ENCODE peak calls at places on chromosomes 4 and X, in seven cellular contexts. One of them, this sample, is unnamed.

GRCh38 chrX:130896816-130897508 is 6.0 kb downstream of the ENOX2 start:
- DNase-seq in upper lobe of right lung: no peak
- DNase-seq in astrocyte of the spinal cord: peak; percentile 30
- DNase-seq in suprapubic skin: no peak
- DNase-seq in colonic mucosa: no peak
- DNase-seq in CD8-positive, alpha-beta T cell: no peak
- DNase-seq in fibroblast of mammary gland: peak; percentile 64
- DNase-seq in this sample: peak; percentile 15

GRCh38 chr4:147447820-147448219 is 33.1 kb upstream of the EDNRA start:
- DNase-seq in colonic mucosa: no peak
- DNase-seq in upper lobe of right lung: no peak
- DNase-seq in fibroblast of mammary gland: no peak
- DNase-seq in CD8-positive, alpha-beta T cell: no peak
- DNase-seq in astrocyte of the spinal cord: peak; percentile 41
- DNase-seq in suprapubic skin: no peak
- DNase-seq in this sample: peak; percentile 71

GRCh38 chr4:167897116-167897515 is 195.2 kb upstream of the ANXA10 start:
- DNase-seq in astrocyte of the spinal cord: no peak
- DNase-seq in suprapubic skin: no peak
- DNase-seq in colonic mucosa: no peak
- DNase-seq in upper lobe of right lung: no peak
- DNase-seq in CD8-positive, alpha-beta T cell: no peak
- DNase-seq in fibroblast of mammary gland: peak; percentile 41
- DNase-seq in this sample: peak; percentile 56

GRCh38 chr4:72568959-72569718 is at the start of gene ADAMTS3:
- DNase-seq in astrocyte of the spinal cord: peak; percentile 66
- DNase-seq in CD8-positive, alpha-beta T cell: no peak
- DNase-seq in colonic mucosa: peak; percentile 28
- DNase-seq in fibroblast of mammary gland: peak; percentile 49
- DNase-seq in upper lobe of right lung: peak; percentile 82
- DNase-seq in suprapubic skin: peak; percentile 78
- DNase-seq in this sample: peak; percentile 70

GRCh38 chrX:96373047-96373355 is 311.6 kb upstream of the DIAPH2 start:
- DNase-seq in CD8-positive, alpha-beta T cell: no peak
- DNase-seq in fibroblast of mammary gland: no peak
- DNase-seq in colonic mucosa: no peak
- DNase-seq in suprapubic skin: no peak
- DNase-seq in astrocyte of the spinal cord: no peak
- DNase-seq in upper lobe of right lung: no peak
- DNase-seq in this sample: no peak

GRCh38 chrX:147848543-147849448 is 62.9 kb upstream of the FMR1 start:
- DNase-seq in astrocyte of the spinal cord: no peak
- DNase-seq in colonic mucosa: no peak
- DNase-seq in suprapubic skin: no peak
- DNase-seq in CD8-positive, alpha-beta T cell: no peak
- DNase-seq in fibroblast of mammary gland: no peak
- DNase-seq in upper lobe of right lung: no peak
- DNase-seq in this sample: no peak

GRCh38 chr4:123653211-123653610 is 256.6 kb downstream of the SPRY1 start:
- DNase-seq in astrocyte of the spinal cord: no peak
- DNase-seq in colonic mucosa: no peak
- DNase-seq in upper lobe of right lung: no peak
- DNase-seq in suprapubic skin: no peak
- DNase-seq in CD8-positive, alpha-beta T cell: no peak
- DNase-seq in fibroblast of mammary gland: no peak
- DNase-seq in this sample: no peak

GRCh38 chr4:46946914-46947313 is 37.9 kb upstream of the COX7B2 start:
- DNase-seq in upper lobe of right lung: no peak
- DNase-seq in fibroblast of mammary gland: peak; percentile 1
- DNase-seq in colonic mucosa: no peak
- DNase-seq in CD8-positive, alpha-beta T cell: no peak
- DNase-seq in astrocyte of the spinal cord: peak; percentile 11
- DNase-seq in suprapubic skin: no peak
- DNase-seq in this sample: peak; percentile 6

GRCh38 chr4:87465739-87466366 is 43.5 kb downstream of the NUDT9 start:
- DNase-seq in suprapubic skin: no peak
- DNase-seq in colonic mucosa: no peak
- DNase-seq in astrocyte of the spinal cord: peak; percentile 64
- DNase-seq in fibroblast of mammary gland: peak; percentile 72
- DNase-seq in CD8-positive, alpha-beta T cell: no peak
- DNase-seq in upper lobe of right lung: no peak
- DNase-seq in this sample: peak; percentile 71

GRCh38 chrX:24145340-24146186 is 4.0 kb upstream of the ZFX start:
- DNase-seq in fibroblast of mammary gland: peak; percentile 49
- DNase-seq in upper lobe of right lung: no peak
- DNase-seq in suprapubic skin: no peak
- DNase-seq in colonic mucosa: no peak
- DNase-seq in astrocyte of the spinal cord: peak; percentile 50
- DNase-seq in CD8-positive, alpha-beta T cell: no peak
- DNase-seq in this sample: no peak

GRCh38 chrX:79081895-79082512 is 62.5 kb upstream of the GPR174 start:
- DNase-seq in upper lobe of right lung: no peak
- DNase-seq in CD8-positive, alpha-beta T cell: no peak
- DNase-seq in suprapubic skin: no peak
- DNase-seq in fibroblast of mammary gland: peak; percentile 43
- DNase-seq in colonic mucosa: peak; percentile 19
- DNase-seq in astrocyte of the spinal cord: peak; percentile 28
- DNase-seq in this sample: no peak

GRCh38 chr4:166252487-166253402 is 379.7 kb downstream of the TLL1 start:
- DNase-seq in astrocyte of the spinal cord: peak; percentile 29
- DNase-seq in suprapubic skin: no peak
- DNase-seq in upper lobe of right lung: no peak
- DNase-seq in CD8-positive, alpha-beta T cell: no peak
- DNase-seq in fibroblast of mammary gland: peak; percentile 24
- DNase-seq in colonic mucosa: no peak
- DNase-seq in this sample: peak; percentile 1

GRCh38 chrX:103722505-103722904 is 11.8 kb downstream of the TMEM31 start:
- DNase-seq in colonic mucosa: no peak
- DNase-seq in CD8-positive, alpha-beta T cell: no peak
- DNase-seq in upper lobe of right lung: no peak
- DNase-seq in fibroblast of mammary gland: peak; percentile 40
- DNase-seq in astrocyte of the spinal cord: no peak
- DNase-seq in suprapubic skin: no peak
- DNase-seq in this sample: peak; percentile 56

GRCh38 chr4:45576275-45576674 is 547.6 kb downstream of the GABRG1 start:
- DNase-seq in colonic mucosa: no peak
- DNase-seq in CD8-positive, alpha-beta T cell: no peak
- DNase-seq in suprapubic skin: no peak
- DNase-seq in upper lobe of right lung: no peak
- DNase-seq in astrocyte of the spinal cord: no peak
- DNase-seq in fibroblast of mammary gland: no peak
- DNase-seq in this sample: no peak

GRCh38 chr4:180434131-180434895 is 1808.9 kb upstream of the TENM3 start:
- DNase-seq in fibroblast of mammary gland: no peak
- DNase-seq in colonic mucosa: no peak
- DNase-seq in suprapubic skin: no peak
- DNase-seq in astrocyte of the spinal cord: no peak
- DNase-seq in CD8-positive, alpha-beta T cell: no peak
- DNase-seq in upper lobe of right lung: no peak
- DNase-seq in this sample: no peak

GRCh38 chr4:176902710-176903323 is 110.1 kb upstream of the VEGFC start:
- DNase-seq in CD8-positive, alpha-beta T cell: no peak
- DNase-seq in colonic mucosa: no peak
- DNase-seq in fibroblast of mammary gland: peak; percentile 94
- DNase-seq in suprapubic skin: no peak
- DNase-seq in upper lobe of right lung: no peak
- DNase-seq in astrocyte of the spinal cord: peak; percentile 91
- DNase-seq in this sample: peak; percentile 79

GRCh38 chrX:150715180-150715579 is 22.0 kb downstream of the MTMR1 start:
- DNase-seq in suprapubic skin: no peak
- DNase-seq in astrocyte of the spinal cord: no peak
- DNase-seq in CD8-positive, alpha-beta T cell: no peak
- DNase-seq in colonic mucosa: no peak
- DNase-seq in fibroblast of mammary gland: no peak
- DNase-seq in upper lobe of right lung: no peak
- DNase-seq in this sample: peak; percentile 32

GRCh38 chrX:1751781-1752180 is 136.9 kb downstream of the ASMT start:
- DNase-seq in astrocyte of the spinal cord: no peak
- DNase-seq in upper lobe of right lung: no peak
- DNase-seq in CD8-positive, alpha-beta T cell: no peak
- DNase-seq in colonic mucosa: no peak
- DNase-seq in suprapubic skin: no peak
- DNase-seq in fibroblast of mammary gland: no peak
- DNase-seq in this sample: no peak

GRCh38 chr4:112416464-112416863 is 99.5 kb downstream of the NEUROG2 start:
- DNase-seq in upper lobe of right lung: no peak
- DNase-seq in colonic mucosa: no peak
- DNase-seq in fibroblast of mammary gland: no peak
- DNase-seq in astrocyte of the spinal cord: no peak
- DNase-seq in CD8-positive, alpha-beta T cell: no peak
- DNase-seq in suprapubic skin: no peak
- DNase-seq in this sample: no peak

GRCh38 chr4:914531-914930 is 17.6 kb downstream of the GAK start:
- DNase-seq in colonic mucosa: no peak
- DNase-seq in upper lobe of right lung: no peak
- DNase-seq in CD8-positive, alpha-beta T cell: no peak
- DNase-seq in astrocyte of the spinal cord: no peak
- DNase-seq in fibroblast of mammary gland: no peak
- DNase-seq in suprapubic skin: no peak
- DNase-seq in this sample: no peak

GRCh38 chr4:108861339-108861738 is 98.5 kb upstream of the ETNPPL start:
- DNase-seq in fibroblast of mammary gland: peak; percentile 16
- DNase-seq in colonic mucosa: no peak
- DNase-seq in suprapubic skin: no peak
- DNase-seq in astrocyte of the spinal cord: no peak
- DNase-seq in upper lobe of right lung: no peak
- DNase-seq in CD8-positive, alpha-beta T cell: no peak
- DNase-seq in this sample: peak; percentile 37

GRCh38 chr4:18020145-18020670 is 1.3 kb downstream of the LCORL start:
- DNase-seq in CD8-positive, alpha-beta T cell: no peak
- DNase-seq in colonic mucosa: peak; percentile 51
- DNase-seq in upper lobe of right lung: no peak
- DNase-seq in astrocyte of the spinal cord: peak; percentile 16
- DNase-seq in fibroblast of mammary gland: peak; percentile 32
- DNase-seq in suprapubic skin: peak; percentile 62
- DNase-seq in this sample: no peak

GRCh38 chr4:8238061-8238511 is 31.5 kb upstream of the HTRA3 start:
- DNase-seq in colonic mucosa: peak; percentile 81
- DNase-seq in fibroblast of mammary gland: no peak
- DNase-seq in suprapubic skin: no peak
- DNase-seq in CD8-positive, alpha-beta T cell: no peak
- DNase-seq in upper lobe of right lung: no peak
- DNase-seq in astrocyte of the spinal cord: no peak
- DNase-seq in this sample: no peak

GRCh38 chr4:168886361-168886760 is 123.7 kb downstream of the CBR4 start:
- DNase-seq in upper lobe of right lung: no peak
- DNase-seq in CD8-positive, alpha-beta T cell: no peak
- DNase-seq in colonic mucosa: no peak
- DNase-seq in fibroblast of mammary gland: peak; percentile 63
- DNase-seq in suprapubic skin: no peak
- DNase-seq in astrocyte of the spinal cord: peak; percentile 64
- DNase-seq in this sample: peak; percentile 54

GRCh38 chr4:163701915-163702314 is 207.4 kb downstream of the TMA16 start:
- DNase-seq in CD8-positive, alpha-beta T cell: no peak
- DNase-seq in colonic mucosa: no peak
- DNase-seq in fibroblast of mammary gland: peak; percentile 61
- DNase-seq in astrocyte of the spinal cord: peak; percentile 78
- DNase-seq in suprapubic skin: no peak
- DNase-seq in upper lobe of right lung: no peak
- DNase-seq in this sample: peak; percentile 5

GRCh38 chrX:2243913-2244460 is 256.8 kb downstream of the DHRSX start:
- DNase-seq in fibroblast of mammary gland: peak; percentile 62
- DNase-seq in upper lobe of right lung: no peak
- DNase-seq in CD8-positive, alpha-beta T cell: no peak
- DNase-seq in colonic mucosa: no peak
- DNase-seq in astrocyte of the spinal cord: peak; percentile 63
- DNase-seq in suprapubic skin: no peak
- DNase-seq in this sample: peak; percentile 79

GRCh38 chr4:173527103-173527876 is 2.7 kb downstream of the HAND2 start:
- DNase-seq in colonic mucosa: no peak
- DNase-seq in suprapubic skin: no peak
- DNase-seq in fibroblast of mammary gland: peak; percentile 62
- DNase-seq in CD8-positive, alpha-beta T cell: peak; percentile 45
- DNase-seq in upper lobe of right lung: no peak
- DNase-seq in astrocyte of the spinal cord: no peak
- DNase-seq in this sample: no peak
- H3K4me3 ChIP-seq in colonic mucosa: peak overlapping the region; percentile 28
- H3K4me3 ChIP-seq in suprapubic skin: peak overlapping the region; percentile 55
- H3K4me3 ChIP-seq in fibroblast of mammary gland: peak overlapping the region; percentile 92
- H3K4me3 ChIP-seq in CD8-positive, alpha-beta T cell: no peak overlapping the region
- H3K4me3 ChIP-seq in upper lobe of right lung: no peak overlapping the region
- H3K4me3 ChIP-seq in astrocyte of the spinal cord: no peak overlapping the region
- H3K4me3 ChIP-seq in this sample: peak overlapping the region; percentile 54

GRCh38 chrX:111164728-111165127 is 68.7 kb downstream of the PAK3 start:
- DNase-seq in suprapubic skin: no peak
- DNase-seq in CD8-positive, alpha-beta T cell: no peak
- DNase-seq in colonic mucosa: no peak
- DNase-seq in upper lobe of right lung: no peak
- DNase-seq in astrocyte of the spinal cord: no peak
- DNase-seq in fibroblast of mammary gland: peak; percentile 29
- DNase-seq in this sample: peak; percentile 0
- TF ChIP-seq CTCF in suprapubic skin: no peak
- TF ChIP-seq CTCF in CD8-positive, alpha-beta T cell: no peak
- TF ChIP-seq CTCF in colonic mucosa: no peak
- TF ChIP-seq CTCF in upper lobe of right lung: peak; percentile 27
- TF ChIP-seq CTCF in astrocyte of the spinal cord: peak; percentile 31
- TF ChIP-seq CTCF in fibroblast of mammary gland: peak; percentile 61
- TF ChIP-seq CTCF in this sample: no peak

GRCh38 chr4:41509411-41510008 is 28.4 kb upstream of the LIMCH1 start:
- DNase-seq in upper lobe of right lung: no peak
- DNase-seq in astrocyte of the spinal cord: no peak
- DNase-seq in fibroblast of mammary gland: no peak
- DNase-seq in suprapubic skin: no peak
- DNase-seq in colonic mucosa: no peak
- DNase-seq in CD8-positive, alpha-beta T cell: no peak
- DNase-seq in this sample: no peak
- H3K4me3 ChIP-seq in upper lobe of right lung: no peak overlapping the region
- H3K4me3 ChIP-seq in astrocyte of the spinal cord: no peak overlapping the region
- H3K4me3 ChIP-seq in fibroblast of mammary gland: no peak overlapping the region
- H3K4me3 ChIP-seq in suprapubic skin: no peak overlapping the region
- H3K4me3 ChIP-seq in colonic mucosa: no peak overlapping the region
- H3K4me3 ChIP-seq in CD8-positive, alpha-beta T cell: no peak overlapping the region
- H3K4me3 ChIP-seq in this sample: no peak overlapping the region

GRCh38 chr4:92791876-92792490 is 488.2 kb downstream of the GRID2 start:
- DNase-seq in astrocyte of the spinal cord: no peak
- DNase-seq in fibroblast of mammary gland: no peak
- DNase-seq in upper lobe of right lung: no peak
- DNase-seq in colonic mucosa: no peak
- DNase-seq in CD8-positive, alpha-beta T cell: no peak
- DNase-seq in suprapubic skin: no peak
- DNase-seq in this sample: no peak
- TF ChIP-seq CTCF in astrocyte of the spinal cord: no peak
- TF ChIP-seq CTCF in fibroblast of mammary gland: no peak
- TF ChIP-seq CTCF in upper lobe of right lung: no peak
- TF ChIP-seq CTCF in colonic mucosa: no peak
- TF ChIP-seq CTCF in CD8-positive, alpha-beta T cell: no peak
- TF ChIP-seq CTCF in suprapubic skin: no peak
- TF ChIP-seq CTCF in this sample: no peak

DNA sequence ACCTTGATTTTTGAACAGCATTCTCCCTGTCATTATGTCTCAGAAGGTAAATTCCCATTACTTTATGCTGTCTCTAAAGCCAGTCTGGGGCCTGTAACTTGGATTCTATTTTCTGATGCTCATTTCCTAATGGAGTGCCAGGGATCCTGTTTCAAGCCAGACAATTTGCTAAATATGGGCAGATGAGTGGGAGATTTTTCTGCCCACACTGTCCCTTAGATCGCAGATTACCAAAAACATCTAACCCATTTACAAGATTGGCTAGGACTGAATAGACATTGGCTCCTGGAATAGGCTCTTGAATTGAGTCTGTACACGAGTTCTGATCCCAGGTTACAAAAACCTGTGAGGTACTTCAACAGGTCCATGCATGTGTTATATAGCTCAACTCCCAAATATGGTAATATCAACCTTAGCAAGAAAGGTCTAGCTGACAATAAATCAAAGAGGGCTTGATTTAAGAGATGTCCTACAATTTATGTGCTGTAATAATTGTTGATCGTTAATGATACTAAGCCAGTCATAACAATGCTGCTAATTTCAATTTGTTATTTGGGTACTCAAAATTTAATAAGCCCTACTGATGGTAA is 5.7 kb downstream of the GPC3 start:
- DNase-seq in suprapubic skin: no peak
- DNase-seq in upper lobe of right lung: no peak
- DNase-seq in fibroblast of mammary gland: no peak
- DNase-seq in colonic mucosa: no peak
- DNase-seq in CD8-positive, alpha-beta T cell: no peak
- DNase-seq in astrocyte of the spinal cord: no peak
- DNase-seq in this sample: no peak
- H3K4me3 ChIP-seq in suprapubic skin: no peak overlapping the region
- H3K4me3 ChIP-seq in upper lobe of right lung: no peak overlapping the region
- H3K4me3 ChIP-seq in fibroblast of mammary gland: no peak overlapping the region
- H3K4me3 ChIP-seq in colonic mucosa: no peak overlapping the region
- H3K4me3 ChIP-seq in CD8-positive, alpha-beta T cell: no peak overlapping the region
- H3K4me3 ChIP-seq in astrocyte of the spinal cord: no peak overlapping the region
- H3K4me3 ChIP-seq in this sample: no peak overlapping the region

This sample was measured in foreskin fibroblast.